ENCODE peak calls at places on chromosomes 1 and 21, in eight cellular contexts. D is activated CD4-positive, alpha-beta T cell treated with anti-CD3 and anti-CD28 coated beads for 36 hours; H is stimulated activated CD8-positive, alpha-beta memory T cell treated with anti-CD3 and anti-CD28 coated beads, Interleukin-15, amount 100 ng/mL, for 24 hours; N is tibial artery; B is NCI-H345; M is cortex of kidney; X is cardiac fibroblast; R is lower lobe of right lung. S is an unnamed sample.

GRCh38 chr1:151819951-151820623 is 11.5 kb downstream of the RORC start:
- DNase-seq in D (peak; percentile 75), H (no peak), N (no peak), B (no peak), M (no peak), X (peak; percentile 26), R (no peak), S (no peak)

GRCh38 chr1:214510914-214511638 is 40.3 kb downstream of the PTPN14 start:
- DNase-seq in D (no peak), H (no peak), N (no peak), B (no peak), M (no peak), X (no peak), R (no peak), S (no peak)

GRCh38 chr21:15562748-15563147 is 167.0 kb upstream of the USP25 start:
- DNase-seq in D (no peak), H (no peak), N (no peak), B (no peak), M (no peak), X (no peak), R (no peak), S (no peak)

GRCh38 chr1:50347933-50348332 is 75.3 kb downstream of the DMRTA2 start:
- DNase-seq in D (no peak), H (no peak), N (no peak), B (no peak), M (no peak), X (no peak), R (no peak), S (no peak)

GRCh38 chr1:235043234-235043633 is 85.4 kb downstream of the TOMM20 start:
- DNase-seq in D (no peak), H (no peak), N (no peak), B (no peak), M (no peak), X (no peak), R (no peak), S (no peak)

GRCh38 chr1:114979278-114979891 is 50.2 kb upstream of the TSHB start:
- DNase-seq in D (peak; percentile 79), H (peak; percentile 17), N (no peak), B (peak; percentile 70), M (no peak), X (peak; percentile 63), R (no peak), S (peak; percentile 60)

GRCh38 chr1:213327318-213327667 is 276.3 kb downstream of the RPS6KC1 start:
- DNase-seq in D (no peak), H (no peak), N (peak; percentile 80), B (no peak), M (no peak), X (peak; percentile 93), R (peak; percentile 51), S (peak; percentile 92)

GRCh38 chr21:41148798-41149197 is 19.2 kb upstream of the BACE2 start:
- DNase-seq in D (no peak), H (no peak), N (no peak), B (no peak), M (no peak), X (no peak), R (no peak), S (no peak)

GRCh38 chr1:202935863-202936262 is 8.8 kb upstream of the KLHL12 start:
- DNase-seq in D (no peak), H (no peak), N (no peak), B (no peak), M (no peak), X (no peak), R (no peak), S (no peak)

GRCh38 chr1:25737151-25737550 is 62.8 kb upstream of the SELENON start:
- DNase-seq in D (no peak), H (no peak), N (peak; percentile 75), B (no peak), M (no peak), X (no peak), R (no peak), S (no peak)

GRCh38 chr1:155186955-155187891 is 13.6 kb downstream of the TRIM46 start:
- DNase-seq in D (no peak), H (no peak), N (no peak), B (no peak), M (no peak), X (no peak), R (peak; percentile 53), S (no peak)